ENCODE peak calls at places on chromosomes 4 and X, in eight cellular contexts. Y, W, I, A, V, R, B and C are unnamed samples.

GRCh38 chrX:129661369-129661768 is 6.6 kb upstream of the APLN start:
- DNase-seq in W (no peak), Y (no peak), A (no peak), B (no peak), I (peak), V (no peak), R (no peak), C (no peak)

GRCh38 chr4:77092832-77093800 is 17.3 kb upstream of the CCNI start:
- DNase-seq in R (no peak), I (peak), W (peak), Y (peak), B (no peak), V (no peak), A (peak), C (peak)

GRCh38 chr4:15149842-15150592 is 147.7 kb downstream of the CPEB2 start:
- DNase-seq in W (no peak), I (no peak), Y (peak), R (peak), V (no peak), A (peak), B (no peak), C (peak)

GRCh38 chrX:46325312-46325877 is 219.8 kb downstream of the ZNF674 start:
- DNase-seq in R (no peak), W (no peak), Y (peak), B (peak), A (peak), I (peak), V (no peak), C (peak)

GRCh38 chr4:177448850-177449249 is 6.6 kb upstream of the AGA start:
- DNase-seq in I (no peak), Y (peak), R (no peak), A (peak), B (no peak), V (no peak), W (no peak), C (peak)

GRCh38 chrX:153649178-153649914 is 2.3 kb downstream of the DUSP9 start:
- DNase-seq in B (peak), V (no peak), I (peak), Y (no peak), W (no peak), A (peak), R (peak), C (no peak)

GRCh38 chr4:112562254-112562653 is 46.3 kb upstream of the NEUROG2 start:
- DNase-seq in V (no peak), I (no peak), W (no peak), Y (no peak), A (no peak), R (no peak), B (no peak), C (no peak)

GRCh38 chrX:4572652-4573051 is 859.2 kb upstream of the PRKX start:
- DNase-seq in I (no peak), B (no peak), V (no peak), Y (no peak), A (no peak), R (no peak), W (no peak), C (no peak)

GRCh38 chrX:42466706-42467105 is 311.3 kb downstream of the PPP1R2C start:
- DNase-seq in V (no peak), Y (no peak), R (no peak), B (no peak), W (no peak), I (peak), A (no peak), C (no peak)

GRCh38 chr4:187839765-187840164 is 155.8 kb upstream of the ZFP42 start:
- DNase-seq in W (no peak), R (no peak), A (no peak), I (no peak), B (no peak), Y (no peak), V (no peak), C (no peak)

GRCh38 chrX:57772637-57773036 is 92.6 kb upstream of the NLRP2B start:
- DNase-seq in B (no peak), I (no peak), V (no peak), W (no peak), A (peak), R (no peak), Y (no peak), C (peak)

GRCh38 chr4:148112231-148112982 is 329.8 kb downstream of the NR3C2 start:
- DNase-seq in A (no peak), V (no peak), W (no peak), I (no peak), Y (peak), B (no peak), R (no peak), C (peak)

GRCh38 chr4:87574996-87575395 is 33.3 kb upstream of the DSPP start:
- DNase-seq in A (peak), Y (no peak), V (no peak), B (no peak), R (no peak), W (no peak), I (no peak), C (peak)